ENCODE peak calls at places on chromosomes 4 and X, in seven cellular contexts. One of them, this sample, is unnamed.

GRCh38 chrX:103477496-103477895 is 41.8 kb downstream of the RAB40A start:
- DNase-seq in NCI-H2171: no peak
- DNase-seq in breast epithelium: no peak
- DNase-seq in GM03348: peak; percentile 2
- DNase-seq in GM04503: no peak
- DNase-seq in NCI-H2081: no peak
- DNase-seq in SHP77: no peak
- DNase-seq in this sample: no peak

GRCh38 chr4:151905197-151905596 is 144.4 kb upstream of the GATB start:
- DNase-seq in NCI-H2171: no peak
- DNase-seq in breast epithelium: no peak
- DNase-seq in GM03348: no peak
- DNase-seq in GM04503: no peak
- DNase-seq in NCI-H2081: no peak
- DNase-seq in SHP77: no peak
- DNase-seq in this sample: peak; percentile 2

GRCh38 chr4:40675166-40675565 is 45.5 kb upstream of the RBM47 start:
- DNase-seq in NCI-H2171: no peak
- DNase-seq in breast epithelium: no peak
- DNase-seq in GM03348: no peak
- DNase-seq in GM04503: no peak
- DNase-seq in NCI-H2081: peak; percentile 70
- DNase-seq in SHP77: no peak
- DNase-seq in this sample: no peak

GRCh38 chr4:73740353-73740778 is at the start of gene CXCL8:
- DNase-seq in NCI-H2171: no peak
- DNase-seq in breast epithelium: peak; percentile 80
- DNase-seq in GM03348: peak; percentile 33
- DNase-seq in GM04503: peak; percentile 51
- DNase-seq in NCI-H2081: peak; percentile 37
- DNase-seq in SHP77: peak; percentile 42
- DNase-seq in this sample: no peak

GRCh38 chr4:99087887-99088484 is 602 bp downstream of the ADH5 start:
- DNase-seq in NCI-H2171: no peak
- DNase-seq in breast epithelium: peak; percentile 80
- DNase-seq in GM03348: peak; percentile 82
- DNase-seq in GM04503: peak; percentile 63
- DNase-seq in NCI-H2081: no peak
- DNase-seq in SHP77: no peak
- DNase-seq in this sample: peak; percentile 60

GRCh38 chr4:83599183-83599582 is 63.3 kb downstream of the GPAT3 start:
- DNase-seq in NCI-H2171: no peak
- DNase-seq in breast epithelium: no peak
- DNase-seq in GM03348: no peak
- DNase-seq in GM04503: no peak
- DNase-seq in NCI-H2081: no peak
- DNase-seq in SHP77: no peak
- DNase-seq in this sample: peak; percentile 86

GRCh38 chrX:27728291-27728690 is 79.5 kb upstream of the MAGEB10 start:
- DNase-seq in NCI-H2171: no peak
- DNase-seq in breast epithelium: no peak
- DNase-seq in GM03348: no peak
- DNase-seq in GM04503: no peak
- DNase-seq in NCI-H2081: no peak
- DNase-seq in SHP77: no peak
- DNase-seq in this sample: no peak

GRCh38 chr4:185504098-185505047 is 30.9 kb downstream of the PDLIM3 start:
- DNase-seq in NCI-H2171: no peak
- DNase-seq in breast epithelium: no peak
- DNase-seq in GM03348: no peak
- DNase-seq in GM04503: no peak
- DNase-seq in NCI-H2081: no peak
- DNase-seq in SHP77: peak; percentile 59
- DNase-seq in this sample: no peak

GRCh38 chrX:120769576-120770341 is 105.9 kb downstream of the CT47B1 start:
- DNase-seq in NCI-H2171: no peak
- DNase-seq in breast epithelium: no peak
- DNase-seq in GM03348: peak; percentile 34
- DNase-seq in GM04503: no peak
- DNase-seq in NCI-H2081: peak; percentile 45
- DNase-seq in SHP77: peak; percentile 37
- DNase-seq in this sample: peak; percentile 61

GRCh38 chr4:174690665-174691064 is 138.4 kb downstream of the GLRA3 start:
- DNase-seq in NCI-H2171: no peak
- DNase-seq in breast epithelium: no peak
- DNase-seq in GM03348: no peak
- DNase-seq in GM04503: no peak
- DNase-seq in NCI-H2081: no peak
- DNase-seq in SHP77: no peak
- DNase-seq in this sample: no peak

GRCh38 chr4:48033825-48034413 is 17.3 kb downstream of the NIPAL1 start:
- DNase-seq in NCI-H2171: no peak
- DNase-seq in breast epithelium: no peak
- DNase-seq in GM03348: peak; percentile 26
- DNase-seq in GM04503: no peak
- DNase-seq in NCI-H2081: peak; percentile 16
- DNase-seq in SHP77: no peak
- DNase-seq in this sample: peak; percentile 84

GRCh38 chr4:140603286-140603685 is 34.5 kb upstream of the UCP1 start:
- DNase-seq in NCI-H2171: no peak
- DNase-seq in breast epithelium: no peak
- DNase-seq in GM03348: no peak
- DNase-seq in GM04503: no peak
- DNase-seq in NCI-H2081: peak; percentile 45
- DNase-seq in SHP77: no peak
- DNase-seq in this sample: no peak

GRCh38 chr4:54781771-54782170 is 124.0 kb downstream of the KIT start:
- DNase-seq in NCI-H2171: no peak
- DNase-seq in breast epithelium: peak; percentile 32
- DNase-seq in GM03348: peak; percentile 26
- DNase-seq in GM04503: peak; percentile 78
- DNase-seq in NCI-H2081: no peak
- DNase-seq in SHP77: no peak
- DNase-seq in this sample: no peak

GRCh38 chr4:174141876-174142275 is 141.6 kb downstream of the FBXO8 start:
- DNase-seq in NCI-H2171: no peak
- DNase-seq in breast epithelium: no peak
- DNase-seq in GM03348: no peak
- DNase-seq in GM04503: no peak
- DNase-seq in NCI-H2081: no peak
- DNase-seq in SHP77: no peak
- DNase-seq in this sample: no peak

GRCh38 chr4:150934022-150934421 is 81.1 kb downstream of the LRBA start:
- DNase-seq in NCI-H2171: no peak
- DNase-seq in breast epithelium: no peak
- DNase-seq in GM03348: no peak
- DNase-seq in GM04503: no peak
- DNase-seq in NCI-H2081: no peak
- DNase-seq in SHP77: no peak
- DNase-seq in this sample: no peak

GRCh38 chr4:167838686-167839085 is 253.7 kb upstream of the ANXA10 start:
- DNase-seq in NCI-H2171: no peak
- DNase-seq in breast epithelium: no peak
- DNase-seq in GM03348: no peak
- DNase-seq in GM04503: no peak
- DNase-seq in NCI-H2081: no peak
- DNase-seq in SHP77: no peak
- DNase-seq in this sample: no peak

GRCh38 chr4:155889036-155889793 is 14.3 kb upstream of the TDO2 start:
- DNase-seq in NCI-H2171: no peak
- DNase-seq in breast epithelium: no peak
- DNase-seq in GM03348: peak; percentile 74
- DNase-seq in GM04503: peak; percentile 91
- DNase-seq in NCI-H2081: no peak
- DNase-seq in SHP77: no peak
- DNase-seq in this sample: no peak

GRCh38 chr4:73392936-73393335 is 11.2 kb upstream of the ALB start:
- DNase-seq in NCI-H2171: no peak
- DNase-seq in breast epithelium: no peak
- DNase-seq in GM03348: no peak
- DNase-seq in GM04503: no peak
- DNase-seq in NCI-H2081: no peak
- DNase-seq in SHP77: no peak
- DNase-seq in this sample: no peak

GRCh38 chr4:47534772-47535171 is 49.7 kb downstream of the ATP10D start:
- DNase-seq in NCI-H2171: no peak
- DNase-seq in breast epithelium: no peak
- DNase-seq in GM03348: no peak
- DNase-seq in GM04503: no peak
- DNase-seq in NCI-H2081: no peak
- DNase-seq in SHP77: no peak
- DNase-seq in this sample: no peak

GRCh38 chr4:145034727-145035211 is 63.2 kb downstream of the ANAPC10 start:
- DNase-seq in NCI-H2171: no peak
- DNase-seq in breast epithelium: no peak
- DNase-seq in GM03348: peak; percentile 77
- DNase-seq in GM04503: peak; percentile 34
- DNase-seq in NCI-H2081: no peak
- DNase-seq in SHP77: no peak
- DNase-seq in this sample: no peak

GRCh38 chrX:1325515-1326116 is 11.0 kb upstream of the IL3RA start:
- DNase-seq in NCI-H2171: no peak
- DNase-seq in breast epithelium: no peak
- DNase-seq in GM03348: no peak
- DNase-seq in GM04503: no peak
- DNase-seq in NCI-H2081: no peak
- DNase-seq in SHP77: no peak
- DNase-seq in this sample: no peak

GRCh38 chr4:10158355-10158942 is 41.9 kb upstream of the WDR1 start:
- DNase-seq in NCI-H2171: no peak
- DNase-seq in breast epithelium: peak; percentile 35
- DNase-seq in GM03348: no peak
- DNase-seq in GM04503: no peak
- DNase-seq in NCI-H2081: no peak
- DNase-seq in SHP77: no peak
- DNase-seq in this sample: no peak

GRCh38 chr4:84944952-84945351 is 21.5 kb downstream of the WDFY3 start:
- DNase-seq in NCI-H2171: no peak
- DNase-seq in breast epithelium: no peak
- DNase-seq in GM03348: no peak
- DNase-seq in GM04503: no peak
- DNase-seq in NCI-H2081: no peak
- DNase-seq in SHP77: no peak
- DNase-seq in this sample: no peak

GRCh38 chrX:13495232-13495631 is 74.2 kb upstream of the EGFL6 start:
- DNase-seq in NCI-H2171: no peak
- DNase-seq in breast epithelium: no peak
- DNase-seq in GM03348: no peak
- DNase-seq in GM04503: no peak
- DNase-seq in NCI-H2081: no peak
- DNase-seq in SHP77: peak; percentile 39
- DNase-seq in this sample: no peak

GRCh38 chr4:83234902-83235644 is 49.5 kb downstream of the COQ2 start:
- DNase-seq in NCI-H2171: no peak
- DNase-seq in breast epithelium: no peak
- DNase-seq in GM03348: no peak
- DNase-seq in GM04503: no peak
- DNase-seq in NCI-H2081: no peak
- DNase-seq in SHP77: no peak
- DNase-seq in this sample: no peak

GRCh38 chr4:110544594-110544993 is 68.6 kb downstream of the ENPEP start:
- DNase-seq in NCI-H2171: no peak
- DNase-seq in breast epithelium: no peak
- DNase-seq in GM03348: no peak
- DNase-seq in GM04503: no peak
- DNase-seq in NCI-H2081: no peak
- DNase-seq in SHP77: no peak
- DNase-seq in this sample: no peak